ENCODE peak calls at places on chromosomes 11 and 22, in six cellular contexts. C, L, I, U, A and Z are unnamed samples.

GRCh38 chr11:85889676-85890579 is 34.7 kb downstream of the CCDC83 start:
- DNase-seq in C (no peak), L (no peak), I (no peak), U (no peak), A (peak; percentile 91), Z (no peak)

GRCh38 chr22:22487869-22488597 is 20.5 kb downstream of the ZNF280B start:
- DNase-seq in C (no peak), L (no peak), I (no peak), U (no peak), A (no peak), Z (no peak)

GRCh38 chr11:34619062-34619516 is 1.8 kb upstream of the EHF start:
- DNase-seq in C (no peak), L (no peak), I (no peak), U (no peak), A (no peak), Z (no peak)

GRCh38 chr11:111302298-111302697 is 4.0 kb downstream of the POU2AF3 start:
- DNase-seq in C (no peak), L (no peak), I (no peak), U (no peak), A (no peak), Z (no peak)

GRCh38 chr22:29073618-29074275 is 912 bp downstream of the KREMEN1 start:
- DNase-seq in C (peak; percentile 49), L (no peak), I (no peak), U (no peak), A (peak; percentile 9), Z (no peak)

GRCh38 chr11:61332266-61332822 is 561 bp downstream of the DDB1 start:
- DNase-seq in C (no peak), L (no peak), I (no peak), U (no peak), A (peak; percentile 28), Z (no peak)

GRCh38 chr11:93542753-93543246 is 391 bp downstream of the SMCO4 start:
- DNase-seq in C (no peak), L (no peak), I (no peak), U (no peak), A (no peak), Z (peak; percentile 19)

GRCh38 chr11:112806256-112806655 is 155.0 kb upstream of the NCAM1 start:
- DNase-seq in C (no peak), L (no peak), I (no peak), U (no peak), A (no peak), Z (no peak)

GRCh38 chr11:73287400-73288101 is 15.4 kb downstream of the P2RY6 start:
- DNase-seq in C (no peak), L (peak; percentile 81), I (no peak), U (no peak), A (no peak), Z (no peak)

GRCh38 chr11:68425866-68426380 is 34.6 kb upstream of the PPP6R3 start:
- DNase-seq in C (no peak), L (no peak), I (no peak), U (no peak), A (no peak), Z (no peak)

GRCh38 chr22:17910561-17911311 is 113.6 kb downstream of the MICAL3 start:
- DNase-seq in C (peak; percentile 81), L (peak; percentile 66), I (peak; percentile 68), U (no peak), A (peak; percentile 90), Z (no peak)

GRCh38 chr22:45999379-45999971 is 22.5 kb upstream of the WNT7B start:
- DNase-seq in C (peak; percentile 77), L (no peak), I (no peak), U (no peak), A (no peak), Z (no peak)

GRCh38 chr11:100991541-100991940 is 138.1 kb downstream of the PGR start:
- DNase-seq in C (no peak), L (no peak), I (no peak), U (no peak), A (peak; percentile 26), Z (no peak)

GRCh38 chr11:47565340-47566165 is at the start of gene PTPMT1:
- DNase-seq in C (peak; percentile 56), L (peak; percentile 71), I (no peak), U (peak; percentile 26), A (peak; percentile 72), Z (peak; percentile 60)

GRCh38 chr11:45662665-45663485 is 2.5 kb downstream of the CHST1 start:
- DNase-seq in C (no peak), L (no peak), I (peak; percentile 49), U (no peak), A (peak; percentile 89), Z (no peak)

GRCh38 chr11:2662024-2662312 is 37.8 kb downstream of the KCNQ1OT1 start:
- DNase-seq in C (no peak), L (no peak), I (no peak), U (no peak), A (no peak), Z (no peak)

GRCh38 chr11:63552921-63553320 is 10.3 kb downstream of the PLAAT2 start:
- DNase-seq in C (no peak), L (no peak), I (no peak), U (no peak), A (no peak), Z (no peak)

GRCh38 chr11:67290801-67291200 is 1.7 kb downstream of the ANKRD13D start:
- DNase-seq in C (no peak), L (no peak), I (no peak), U (no peak), A (peak; percentile 72), Z (no peak)

GRCh38 chr22:37234736-37235711 is 9.0 kb downstream of the RAC2 start:
- DNase-seq in C (no peak), L (no peak), I (no peak), U (no peak), A (no peak), Z (no peak)
- TF ChIP-seq CTCF in C (no peak), L (no peak), I (no peak), U (no peak), A (no peak), Z (no peak)

DNA sequence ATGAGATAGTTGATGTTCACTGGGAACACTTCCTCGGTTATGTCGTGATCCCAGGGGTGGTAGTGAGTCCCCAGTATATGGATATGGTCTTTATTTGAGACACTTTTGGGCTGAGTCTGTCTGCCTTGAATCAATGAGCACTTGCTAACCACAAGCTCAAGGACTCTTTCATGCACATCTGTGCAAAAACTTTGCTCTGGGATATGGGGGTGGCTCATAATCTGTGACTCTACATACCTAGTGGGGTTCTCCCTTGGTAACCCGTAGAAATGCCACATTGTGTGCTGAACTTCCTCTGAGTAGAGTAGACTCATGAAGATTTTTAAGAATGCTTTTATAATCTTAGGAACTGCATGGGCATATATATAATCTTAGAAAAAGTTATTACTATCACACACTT is 69.3 kb downstream of the SWAP70 start:
- DNase-seq in C (no peak), L (no peak), I (no peak), U (no peak), A (no peak), Z (no peak)
- TF ChIP-seq CTCF in C (no peak), L (no peak), I (no peak), U (no peak), A (no peak), Z (no peak)

GRCh38 chr11:14518820-14519219 is 1.4 kb downstream of the PSMA1 start:
- DNase-seq in C (no peak), L (no peak), I (no peak), U (no peak), A (no peak), Z (no peak)

GRCh38 chr11:14522245-14522644 is 2.1 kb upstream of the PSMA1 start:
- DNase-seq in C (no peak), L (no peak), I (no peak), U (no peak), A (no peak), Z (no peak)

GRCh38 chr11:14520902-14521151 is 641 bp upstream of the PSMA1 start:
- DNase-seq in C (no peak), L (no peak), I (no peak), U (no peak), A (no peak), Z (no peak)

GRCh38 chr11:14519692-14520085 is 497 bp downstream of the PSMA1 start:
- DNase-seq in C (no peak), L (no peak), I (no peak), U (no peak), A (peak; percentile 34), Z (no peak)

DNA sequence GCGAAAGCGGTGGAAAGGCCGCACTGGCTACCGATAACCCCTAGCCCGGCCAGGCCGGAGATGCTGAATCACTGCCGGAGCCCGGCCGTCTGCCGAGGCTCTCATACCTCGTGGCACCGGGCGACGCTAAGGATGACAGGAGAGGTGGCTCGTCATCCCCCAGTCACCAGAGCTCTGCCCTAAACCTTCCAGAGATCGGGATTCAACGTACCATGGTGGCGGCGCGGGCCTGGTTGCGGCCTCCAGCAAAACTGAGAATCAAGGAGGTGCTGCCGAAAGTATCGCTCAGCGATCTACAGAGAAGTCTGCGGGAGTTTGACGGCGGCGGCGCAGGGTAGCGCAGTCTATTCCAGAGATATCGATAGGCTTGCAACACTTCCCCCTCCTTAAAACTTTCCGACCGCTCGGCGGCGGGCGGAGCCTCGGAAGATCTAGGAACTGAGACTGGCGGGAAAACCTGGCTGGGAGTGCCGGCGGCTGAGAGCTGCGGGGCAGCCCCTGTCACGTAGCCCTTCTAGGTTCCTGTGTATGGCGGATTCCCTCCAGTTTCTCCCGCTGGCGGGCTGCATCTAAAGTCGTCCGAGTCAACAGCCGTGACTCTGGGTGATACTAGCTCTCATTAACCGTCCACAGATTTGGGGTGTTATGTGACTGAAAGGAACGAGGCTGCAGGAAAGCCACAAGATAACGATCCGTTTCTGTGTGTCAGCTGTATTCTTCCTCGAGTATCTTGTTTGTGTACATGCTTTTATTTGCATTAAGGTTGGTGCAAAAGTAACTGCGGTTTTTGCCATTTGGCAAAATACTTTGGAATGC is at the start of gene PSMA1:
- DNase-seq in C (peak; percentile 94), L (peak; percentile 87), I (peak; percentile 76), U (peak; percentile 74), A (peak; percentile 97), Z (peak; percentile 86)
- TF ChIP-seq CTCF in C (peak; percentile 39), L (peak; percentile 5), I (no peak), U (no peak), A (peak; percentile 16), Z (no peak)

DNA sequence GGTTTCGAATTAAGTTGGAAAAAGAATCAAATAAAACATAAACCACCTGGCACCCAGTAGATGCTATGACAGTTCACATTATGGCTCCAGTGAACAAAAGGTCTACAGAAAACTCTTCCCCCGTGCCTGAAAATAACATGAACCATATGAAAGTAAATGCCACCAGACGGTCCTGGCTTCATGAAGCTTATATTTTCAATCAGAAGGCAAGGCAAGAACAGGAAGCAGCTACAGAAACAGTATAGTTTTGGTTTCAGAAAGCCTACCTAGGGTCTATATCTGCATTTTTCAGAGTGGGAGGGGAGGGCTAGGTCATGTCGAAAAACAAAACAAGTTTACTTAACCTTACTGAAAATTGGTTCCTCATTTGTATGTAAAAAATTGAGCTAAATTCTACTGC is 9.8 kb downstream of the RAB30 start:
- DNase-seq in C (no peak), L (no peak), I (no peak), U (no peak), A (no peak), Z (no peak)
- TF ChIP-seq CTCF in C (no peak), L (no peak), I (no peak), U (no peak), A (no peak), Z (no peak)

GRCh38 chr22:50641696-50642607 is 14.0 kb upstream of the ARSA start:
- DNase-seq in C (no peak), L (peak; percentile 26), I (no peak), U (no peak), A (peak; percentile 33), Z (no peak)
- TF ChIP-seq CTCF in C (no peak), L (peak; percentile 22), I (peak; percentile 54), U (no peak), A (peak; percentile 61), Z (no peak)

GRCh38 chr11:128553662-128554392 is 33.5 kb downstream of the ETS1 start:
- DNase-seq in C (no peak), L (no peak), I (no peak), U (no peak), A (no peak), Z (no peak)
- TF ChIP-seq CTCF in C (peak; percentile 51), L (peak; percentile 59), I (peak; percentile 29), U (no peak), A (peak; percentile 44), Z (no peak)